ENCODE peak calls at places on chromosomes 16 and 17, in seven cellular contexts. Y is foreskin melanocyte; J is neural crest cell; W is A549; T is nephron progenitor cell; Z is activated CD8-positive, alpha-beta T cell treated with anti-CD3 and anti-CD28 coated beads for 36 hours; G is T-helper 2 cell treated with Interferon-gamma antibody and Interleukin-4, amounts not matched to agents 5 μg/mL and 100 μg/mL, for 36 hours. L is an unnamed sample.

GRCh38 chr16:47715442-47716054 is 254.4 kb downstream of the PHKB start:
- DNase-seq in Y (no peak), J (no peak), W (no peak), T (no peak), Z (no peak), G (no peak), L (no peak)

GRCh38 chr16:82801361-82801760 is 174.6 kb downstream of the CDH13 start:
- DNase-seq in Y (no peak), J (no peak), W (no peak), T (no peak), Z (peak; percentile 11), G (peak; percentile 42), L (no peak)

GRCh38 chr17:2239882-2240430 is 63.6 kb downstream of the SMG6 start:
- DNase-seq in Y (no peak), J (no peak), W (peak; percentile 50), T (no peak), Z (peak; percentile 66), G (peak; percentile 76), L (no peak)

GRCh38 chr17:37827905-37828304 is 83.0 kb upstream of the HNF1B start:
- DNase-seq in Y (no peak), J (no peak), W (no peak), T (no peak), Z (no peak), G (no peak), L (no peak)

GRCh38 chr16:8346291-8346690 is 244.0 kb downstream of the TMEM114 start:
- DNase-seq in Y (no peak), J (peak; percentile 12), W (no peak), T (peak; percentile 71), Z (peak; percentile 3), G (no peak), L (no peak)

GRCh38 chr16:88282221-88283041 is 100.3 kb upstream of the ZNF469 start:
- DNase-seq in Y (no peak), J (no peak), W (no peak), T (no peak), Z (no peak), G (no peak), L (no peak)

GRCh38 chr17:28743243-28744103 is at the start of gene TRAF4:
- DNase-seq in Y (peak; percentile 81), J (peak; percentile 69), W (peak; percentile 96), T (peak; percentile 87), Z (peak; percentile 90), G (peak; percentile 80), L (peak; percentile 85)

GRCh38 chr17:47708864-47709541 is 15.0 kb downstream of the TBKBP1 start:
- DNase-seq in Y (no peak), J (no peak), W (no peak), T (no peak), Z (no peak), G (no peak), L (peak; percentile 65)

GRCh38 chr17:6755731-6756184 is at the start of gene XAF1:
- DNase-seq in Y (peak; percentile 2), J (no peak), W (no peak), T (no peak), Z (peak; percentile 48), G (peak; percentile 30), L (no peak)

L was measured in glutamatergic neuron.